ENCODE peak calls at places on chromosome 9, in eight cellular contexts. J is omental fat pad, S is bronchial epithelial cell, B is fibroblast of the conjunctiva, D is HT1080, X is GM03348, F is T follicular helper cell, W is ascending aorta. Q is an unnamed sample.

GRCh38 chr9:5870691-5871090 is 20.0 kb upstream of the MLANA start:
- DNase-seq in F (no peak), D (no peak), J (no peak), W (no peak), B (no peak), S (no peak), X (no peak), Q (peak)

GRCh38 chr9:81724242-81724889 is 35.0 kb upstream of the TLE1 start:
- DNase-seq in W (no peak), S (no peak), X (no peak), F (no peak), B (no peak), D (no peak), J (no peak), Q (no peak)

GRCh38 chr9:100999914-101000540 is 28.5 kb upstream of the PLPPR1 start:
- DNase-seq in W (no peak), X (no peak), F (no peak), S (peak), J (no peak), D (no peak), B (no peak), Q (no peak)

GRCh38 chr9:114693248-114693895 is 11.4 kb upstream of the TEX48 start:
- DNase-seq in D (no peak), W (no peak), B (no peak), S (no peak), F (no peak), X (no peak), J (no peak), Q (no peak)

GRCh38 chr9:136880651-136881050 is 5.7 kb upstream of the TRAF2 start:
- DNase-seq in D (no peak), X (no peak), S (no peak), J (no peak), B (no peak), W (no peak), F (no peak), Q (no peak)

GRCh38 chr9:16271967-16272366 is 598.5 kb downstream of the BNC2 start:
- DNase-seq in S (no peak), J (no peak), X (no peak), F (no peak), B (no peak), D (no peak), W (no peak), Q (no peak)

GRCh38 chr9:128213746-128214497 is 10.7 kb downstream of the DNM1 start:
- DNase-seq in B (no peak), W (no peak), J (no peak), D (no peak), X (no peak), F (no peak), S (no peak), Q (no peak)

GRCh38 chr9:129040113-129040643 is 3.8 kb downstream of the MIGA2 start:
- DNase-seq in S (no peak), W (no peak), B (no peak), F (no peak), J (no peak), X (no peak), D (no peak), Q (no peak)

GRCh38 chr9:6759114-6759977 is 1.6 kb downstream of the KDM4C start:
- DNase-seq in J (no peak), W (no peak), D (peak), S (peak), B (peak), F (peak), X (peak), Q (peak)

GRCh38 chr9:5951686-5952211 is 61.1 kb downstream of the MLANA start:
- DNase-seq in W (no peak), B (no peak), J (no peak), D (peak), S (peak), X (peak), F (no peak), Q (peak)

GRCh38 chr9:7376838-7377237 is 422.7 kb downstream of the DMAC1 start:
- DNase-seq in S (no peak), F (no peak), J (no peak), D (no peak), B (peak), W (no peak), X (no peak), Q (no peak)

Q was measured in renal cortical epithelial cell.